ENCODE peak calls at places on chromosomes 6 and 20, in four cellular contexts. B is activated naive CD8-positive, alpha-beta T cell treated with anti-CD3 and anti-CD28 coated beads for 36 hours; U is lung microvascular endothelial cell; K is stimulated activated CD8-positive, alpha-beta memory T cell treated with anti-CD3 and anti-CD28 coated beads, Interleukin-7, amount 100 ng/mL, for 1 hour. Z is an unnamed sample.
A peak's percentile ranks its signal among the peaks of the same experiment; 100 is the strongest.

GRCh38 chr20:20864346-20865096 is 152.1 kb upstream of the RALGAPA2 start:
- DNase-seq in B (no peak), U (no peak), K (no peak), Z (no peak)

GRCh38 chr6:46898011-46898410 is 23.7 kb downstream of the ADGRF5 start:
- DNase-seq in B (no peak), U (no peak), K (no peak), Z (no peak)

GRCh38 chr6:151900897-151901485 is 93.5 kb downstream of the ESR1 start:
- DNase-seq in B (no peak), U (no peak), K (no peak), Z (no peak)

GRCh38 chr6:148240866-148241477 is 101.7 kb upstream of the SASH1 start:
- DNase-seq in B (no peak), U (no peak), K (no peak), Z (no peak)

GRCh38 chr6:43096451-43097097 is 20.5 kb downstream of the PTK7 start:
- DNase-seq in B (no peak), U (no peak), K (no peak), Z (no peak)

GRCh38 chr6:110355727-110356126 is 2.4 kb downstream of the METTL24 start:
- DNase-seq in B (no peak), U (no peak), K (no peak), Z (no peak)

GRCh38 chr6:15987569-15987968 is 141.3 kb upstream of the MYLIP start:
- DNase-seq in B (no peak), U (peak; percentile 21), K (no peak), Z (no peak)

GRCh38 chr6:45479834-45480696 is 102.3 kb upstream of the SUPT3H start:
- DNase-seq in B (no peak), U (peak; percentile 33), K (no peak), Z (no peak)

GRCh38 chr6:37777272-37777736 is 42.2 kb upstream of the ZFAND3 start:
- DNase-seq in B (no peak), U (no peak), K (no peak), Z (no peak)

GRCh38 chr6:21201181-21201580 is 392.4 kb upstream of the SOX4 start:
- DNase-seq in B (no peak), U (no peak), K (no peak), Z (no peak)

GRCh38 chr20:43744121-43744520 is 17.3 kb upstream of the GTSF1L start:
- DNase-seq in B (peak; percentile 40), U (no peak), K (no peak), Z (no peak)

Z was measured in activated CD8-positive, alpha-beta T cell treated with anti-CD3 and anti-CD28 coated beads, Interleukin-2, amount 10 ng/mL, durations not matched to agents 7 days and 5 days.